ENCODE peak calls at places on chromosomes 4 and X, in five cellular contexts. M is kidney; Q is CD8-positive, alpha-beta T cell; O is Calu3; H is MCF 10A. R is an unnamed sample.

GRCh38 chrX:8179653-8180052 is 8.6 kb upstream of the VCX2 start:
- DNase-seq in H (peak), O (no peak), Q (no peak), M (no peak), R (no peak)

GRCh38 chr4:172129593-172129992 is 316.4 kb downstream of the GALNTL6 start:
- DNase-seq in M (no peak), O (no peak), Q (no peak), H (no peak), R (no peak)

GRCh38 chrX:13212191-13212651 is 107.6 kb downstream of the ATXN3L start:
- DNase-seq in H (no peak), O (no peak), Q (no peak), M (no peak), R (no peak)

GRCh38 chrX:17474892-17475291 is 99.9 kb downstream of the NHS start:
- DNase-seq in M (no peak), H (no peak), O (no peak), Q (no peak), R (no peak)

GRCh38 chr4:87506974-87507701 is 22.0 kb downstream of the SPARCL1 start:
- DNase-seq in M (no peak), Q (no peak), O (no peak), H (no peak), R (no peak)

GRCh38 chr4:184583738-184584502 is 65.3 kb downstream of the CASP3 start:
- DNase-seq in M (no peak), H (no peak), Q (no peak), O (no peak), R (no peak)

GRCh38 chrX:35858916-35859315 is 60.6 kb upstream of the CFAP47 start:
- DNase-seq in M (no peak), H (no peak), Q (no peak), O (no peak), R (no peak)

GRCh38 chr4:185265942-185266341 is 56.5 kb downstream of the SNX25 start:
- DNase-seq in M (no peak), H (no peak), O (no peak), Q (no peak), R (no peak)

GRCh38 chr4:6618386-6619115 is 21.9 kb upstream of the MRFAP1 start:
- DNase-seq in H (no peak), Q (no peak), O (no peak), M (peak), R (no peak)

GRCh38 chrX:78592030-78592429 is 67.1 kb downstream of the RTL3 start:
- DNase-seq in M (no peak), Q (no peak), H (no peak), O (no peak), R (no peak)

GRCh38 chrX:78593701-78594100 is 65.4 kb downstream of the RTL3 start:
- DNase-seq in H (no peak), O (no peak), Q (no peak), M (no peak), R (no peak)

DNA sequence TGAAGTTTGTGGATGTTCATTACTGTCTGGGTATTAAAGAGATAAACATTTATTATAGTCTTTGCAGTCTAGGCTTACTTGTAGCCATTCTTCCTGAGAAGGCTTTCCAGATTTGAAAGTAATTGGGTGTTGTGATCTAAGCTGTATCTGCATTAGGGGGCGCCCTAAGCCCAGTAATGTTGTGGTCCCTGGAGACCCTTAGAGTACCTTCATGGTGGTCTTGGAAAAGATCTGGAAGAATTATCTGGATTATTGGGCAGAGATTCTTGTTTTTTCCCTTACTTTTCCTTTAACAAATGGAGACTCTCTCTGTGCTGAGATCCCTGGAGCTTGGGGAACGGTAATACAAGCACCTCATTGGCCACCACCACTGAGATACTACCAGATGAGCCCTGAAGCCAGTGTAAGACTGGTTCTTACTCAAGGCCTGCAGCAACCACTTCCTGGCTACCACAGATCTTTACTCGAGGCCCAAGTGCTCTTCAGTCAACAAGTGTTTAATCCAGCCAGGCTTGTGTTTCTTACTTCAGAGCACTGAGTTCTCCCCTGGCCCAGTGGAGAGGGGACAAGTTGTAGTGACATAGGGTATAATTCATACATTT is 63.1 kb downstream of the RTL3 start:
- DNase-seq in M (no peak), Q (no peak), O (no peak), H (peak), R (peak)
- TF ChIP-seq CTCF in M (no peak), Q (no peak), O (no peak), H (no peak), R (peak)

DNA sequence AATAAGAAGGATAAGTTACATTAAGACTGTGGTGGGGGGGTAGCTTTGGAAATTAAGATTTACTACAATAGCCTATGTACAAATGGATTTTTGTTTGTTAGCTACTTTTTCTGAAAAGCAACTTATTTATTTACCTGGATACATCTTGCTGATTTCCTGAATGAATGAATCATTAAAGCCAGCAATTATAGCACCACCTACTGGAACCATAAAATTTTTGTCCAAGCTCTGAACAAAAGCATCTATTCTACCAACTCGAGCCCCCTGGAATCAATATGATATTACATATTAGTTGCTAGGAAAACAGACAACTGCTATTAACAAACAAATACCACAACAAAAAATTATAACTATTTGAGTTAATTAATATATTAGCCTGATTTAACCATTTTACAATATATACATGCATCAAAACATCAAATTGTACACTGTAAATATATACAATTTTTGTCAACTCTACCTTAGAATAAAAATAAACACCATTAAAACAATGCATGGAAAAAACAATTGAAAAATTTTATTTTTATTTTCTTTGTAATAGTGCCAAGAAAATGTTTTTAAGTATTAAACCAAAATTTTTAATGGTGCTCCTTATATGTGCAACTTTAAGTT is 15.3 kb downstream of the SEPSECS start:
- DNase-seq in H (peak), Q (no peak), O (no peak), M (no peak), R (no peak)
- TF ChIP-seq CTCF in H (peak), Q (no peak), O (no peak), M (peak), R (peak)

DNA sequence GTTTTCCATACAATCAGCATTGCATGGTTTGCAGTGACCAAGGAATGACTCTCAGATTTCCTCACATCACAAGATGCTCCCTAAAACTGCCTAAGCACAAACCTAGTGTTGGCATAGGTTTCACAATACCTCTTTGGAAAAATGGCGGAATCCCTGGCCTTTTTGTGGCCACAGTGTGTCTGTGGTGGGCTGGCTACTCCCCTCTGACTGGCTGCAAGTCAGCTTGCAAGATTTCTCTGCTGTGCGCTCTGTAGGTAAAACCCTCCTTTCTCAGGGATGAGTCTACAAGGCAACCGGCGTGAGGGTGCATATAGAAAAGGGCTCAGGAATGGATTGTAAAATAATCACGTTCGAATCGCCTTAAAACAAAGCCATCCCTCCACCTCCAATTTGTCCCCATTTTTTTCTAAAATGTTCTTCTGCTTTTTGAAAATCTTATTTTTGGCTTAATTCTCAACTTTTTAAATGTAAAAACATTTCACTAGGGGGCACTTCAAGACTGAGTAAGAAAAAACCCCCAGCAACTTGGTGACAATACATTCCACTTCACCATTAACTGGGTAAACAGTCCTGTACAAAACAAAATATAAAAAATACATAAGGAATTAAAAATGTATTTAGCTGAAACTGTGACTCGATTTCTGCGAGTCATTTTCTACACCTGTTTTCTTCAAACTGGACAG is 235.6 kb downstream of the STIM2 start:
- DNase-seq in O (no peak), H (no peak), M (no peak), Q (no peak), R (no peak)
- TF ChIP-seq CTCF in O (no peak), H (no peak), M (no peak), Q (no peak), R (no peak)

DNA sequence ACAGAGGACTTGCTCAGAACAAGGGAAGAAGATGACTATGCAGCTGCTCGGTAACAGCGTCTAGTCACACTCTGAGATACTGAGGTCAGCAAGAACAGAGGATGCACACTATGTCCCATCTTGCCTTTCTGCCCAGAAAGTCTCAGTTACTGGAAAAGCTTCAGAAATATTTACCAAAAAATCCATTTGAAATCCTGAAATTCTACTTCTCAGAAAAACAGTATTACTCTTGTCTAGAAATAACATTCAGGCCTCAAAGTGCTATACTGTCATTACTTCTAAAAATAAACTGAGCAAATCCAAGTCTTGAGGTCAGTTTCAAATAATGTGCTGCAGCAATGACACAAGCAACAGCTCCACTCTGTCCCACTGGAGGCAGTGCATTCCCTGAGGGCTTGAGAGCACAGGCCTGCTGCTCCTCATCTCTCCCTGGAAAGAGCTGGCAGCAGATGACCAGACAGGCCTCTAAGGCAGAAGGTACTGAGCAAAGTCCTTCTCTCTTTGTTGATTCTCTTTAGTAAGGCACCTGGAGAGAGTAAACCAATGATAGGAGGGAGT is 76.9 kb downstream of the CAMK2D start:
- DNase-seq in O (no peak), Q (no peak), M (peak), H (peak), R (no peak)
- TF ChIP-seq CTCF in O (no peak), Q (no peak), M (peak), H (no peak), R (no peak)

GRCh38 chr4:41569957-41570356 is 32.0 kb downstream of the LIMCH1 start:
- DNase-seq in O (no peak), H (no peak), Q (no peak), M (no peak), R (no peak)
- TF ChIP-seq CTCF in O (no peak), H (no peak), Q (no peak), M (no peak), R (no peak)

GRCh38 chr4:77157859-77158486 is 966 bp downstream of the CCNG2 start:
- DNase-seq in H (peak), O (peak), M (peak), Q (peak), R (peak)

GRCh38 chr4:77156912-77157858 is at the start of gene CCNG2:
- DNase-seq in O (peak), Q (peak), M (peak), H (peak), R (peak)

GRCh38 chr4:77156533-77156911 is 485 bp upstream of the CCNG2 start:
- DNase-seq in O (peak), Q (peak), H (peak), M (peak), R (peak)

GRCh38 chr4:77158487-77158861 is 1.5 kb downstream of the CCNG2 start:
- DNase-seq in M (no peak), H (peak), Q (peak), O (no peak), R (no peak)

GRCh38 chr4:77159798-77160197 is 2.8 kb downstream of the CCNG2 start:
- DNase-seq in H (no peak), Q (no peak), O (no peak), M (no peak), R (no peak)
- TF ChIP-seq CTCF in H (no peak), Q (no peak), O (no peak), M (no peak), R (no peak)

DNA sequence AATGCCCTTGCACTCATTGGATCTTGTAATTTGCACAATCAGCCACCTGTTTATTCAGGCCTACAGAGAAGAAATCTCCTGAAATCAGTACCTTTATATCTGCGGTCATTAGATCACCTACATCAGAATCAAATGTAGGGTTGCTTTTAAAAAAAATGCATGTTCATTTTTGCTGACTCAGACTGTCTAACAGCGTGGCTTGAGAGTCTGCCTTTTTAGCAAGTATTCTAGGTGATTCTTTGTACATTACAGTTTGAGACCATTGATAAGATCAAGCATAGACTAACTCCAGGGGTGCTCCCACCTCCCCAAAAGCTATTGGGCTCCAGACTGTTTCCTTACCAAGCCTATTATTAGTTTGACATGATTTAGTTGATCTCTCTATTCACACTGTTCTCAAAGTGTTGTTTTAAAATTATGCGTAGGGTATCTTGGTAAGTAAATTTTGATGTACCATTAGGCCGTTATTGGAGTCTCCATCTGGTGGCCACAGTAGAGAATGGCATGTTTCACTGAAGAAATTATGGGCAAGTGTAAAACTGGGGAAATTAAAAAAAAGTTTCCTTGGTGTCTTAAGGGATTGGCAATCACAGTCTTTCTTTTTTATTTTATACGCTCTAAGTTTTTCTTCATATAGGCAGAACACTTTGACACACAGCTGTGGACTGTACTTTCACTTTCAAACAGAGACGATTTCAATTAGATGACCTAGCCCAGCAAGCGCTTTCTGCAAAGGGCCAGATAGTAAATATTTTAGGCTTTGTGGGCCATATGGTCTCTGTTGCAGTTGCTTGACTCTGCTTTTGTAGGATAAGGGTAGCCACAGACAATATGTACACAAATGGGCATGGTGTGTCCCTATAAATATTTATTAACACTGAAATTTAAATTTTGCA is 33.7 kb upstream of the MSL3 start:
- DNase-seq in M (no peak), O (peak), Q (peak), H (peak), R (peak)
- TF ChIP-seq CTCF in M (peak), O (no peak), Q (peak), H (peak), R (peak)

GRCh38 chr4:73922317-73922716 is 53.1 kb downstream of the CXCL1 start:
- DNase-seq in H (no peak), M (no peak), Q (no peak), O (no peak), R (no peak)
- TF ChIP-seq CTCF in H (no peak), M (no peak), Q (no peak), O (no peak), R (no peak)

R was measured in nephron progenitor cell.